ENCODE peak calls at places on chromosomes 2 and 18, in five cellular contexts. One of them, this sample, is unnamed.

GRCh38 chr2:182615036-182615435 is 101.0 kb upstream of the DNAJC10 start:
- DNase-seq in HTR-8/SVneo: no peak
- DNase-seq in EH: peak; percentile 32
- DNase-seq in activated naive CD4-positive, alpha-beta T cell treated with anti-CD3 and anti-CD28 coated beads for 36 hours: no peak
- DNase-seq in HT1080: no peak
- DNase-seq in this sample: no peak

GRCh38 chr2:63658176-63658968 is 69.6 kb downstream of the MDH1 start:
- DNase-seq in HTR-8/SVneo: no peak
- DNase-seq in EH: peak; percentile 71
- DNase-seq in activated naive CD4-positive, alpha-beta T cell treated with anti-CD3 and anti-CD28 coated beads for 36 hours: no peak
- DNase-seq in HT1080: no peak
- DNase-seq in this sample: no peak

GRCh38 chr2:132991464-132992045 is 321.6 kb upstream of the LYPD1 start:
- DNase-seq in HTR-8/SVneo: no peak
- DNase-seq in EH: no peak
- DNase-seq in activated naive CD4-positive, alpha-beta T cell treated with anti-CD3 and anti-CD28 coated beads for 36 hours: no peak
- DNase-seq in HT1080: no peak
- DNase-seq in this sample: no peak

GRCh38 chr2:27753744-27754588 is 17.6 kb upstream of the MRPL33 start:
- DNase-seq in HTR-8/SVneo: peak; percentile 83
- DNase-seq in EH: peak; percentile 82
- DNase-seq in activated naive CD4-positive, alpha-beta T cell treated with anti-CD3 and anti-CD28 coated beads for 36 hours: peak; percentile 92
- DNase-seq in HT1080: peak; percentile 64
- DNase-seq in this sample: no peak

GRCh38 chr2:38159621-38160020 is 83.7 kb upstream of the CYP1B1 start:
- DNase-seq in HTR-8/SVneo: no peak
- DNase-seq in EH: no peak
- DNase-seq in activated naive CD4-positive, alpha-beta T cell treated with anti-CD3 and anti-CD28 coated beads for 36 hours: no peak
- DNase-seq in HT1080: no peak
- DNase-seq in this sample: no peak

GRCh38 chr18:12628706-12629702 is 28.9 kb downstream of the SPIRE1 start:
- DNase-seq in HTR-8/SVneo: no peak
- DNase-seq in EH: peak; percentile 74
- DNase-seq in activated naive CD4-positive, alpha-beta T cell treated with anti-CD3 and anti-CD28 coated beads for 36 hours: no peak
- DNase-seq in HT1080: peak; percentile 79
- DNase-seq in this sample: peak; percentile 26

GRCh38 chr2:9366041-9366440 is 57.3 kb downstream of the ITGB1BP1 start:
- DNase-seq in HTR-8/SVneo: no peak
- DNase-seq in EH: no peak
- DNase-seq in activated naive CD4-positive, alpha-beta T cell treated with anti-CD3 and anti-CD28 coated beads for 36 hours: no peak
- DNase-seq in HT1080: no peak
- DNase-seq in this sample: no peak

GRCh38 chr2:103435010-103435409 is 673.2 kb downstream of the TMEM182 start:
- DNase-seq in HTR-8/SVneo: no peak
- DNase-seq in EH: no peak
- DNase-seq in activated naive CD4-positive, alpha-beta T cell treated with anti-CD3 and anti-CD28 coated beads for 36 hours: peak; percentile 16
- DNase-seq in HT1080: peak; percentile 49
- DNase-seq in this sample: peak; percentile 26

This sample was measured in epithelial cell of prostate.